ENCODE peak calls at places on chromosome 20, in nine cellular contexts. X is BJ, V is epithelial cell of esophagus, S is SK-N-SH, J is uterus, F is fibroblast of lung, N is neuronal stem cell, O is right lobe of liver, M is cardiac muscle cell. Q is an unnamed sample.

GRCh38 chr20:22027423-22027822 is 322.0 kb downstream of the PAX1 start:
- DNase-seq in F (no peak), S (no peak), J (no peak), O (no peak), M (no peak), V (no peak), X (no peak), N (no peak), Q (no peak)

GRCh38 chr20:51695574-51696303 is 72.5 kb downstream of the ATP9A start:
- DNase-seq in V (peak; percentile 66), X (peak; percentile 77), N (no peak), O (no peak), S (peak; percentile 81), M (no peak), F (peak; percentile 83), J (no peak), Q (peak; percentile 59)

GRCh38 chr20:51326241-51326819 is 216.2 kb downstream of the NFATC2 start:
- DNase-seq in F (peak; percentile 45), M (peak; percentile 87), S (peak; percentile 52), O (peak; percentile 70), J (peak; percentile 24), N (peak; percentile 57), X (no peak), V (peak; percentile 59), Q (no peak)

GRCh38 chr20:38875170-38875993 is 50.8 kb upstream of the FAM83D start:
- DNase-seq in M (no peak), J (peak; percentile 42), S (peak; percentile 74), V (no peak), X (no peak), F (no peak), O (no peak), N (no peak), Q (no peak)

GRCh38 chr20:1295276-1295930 is 29.3 kb downstream of the SNPH start:
- DNase-seq in O (no peak), S (no peak), J (no peak), V (no peak), M (no peak), X (no peak), F (no peak), N (no peak), Q (no peak)

GRCh38 chr20:3103369-3104032 is 19.0 kb upstream of the AVP start:
- DNase-seq in J (no peak), N (no peak), F (no peak), S (no peak), X (no peak), V (peak; percentile 57), O (no peak), M (no peak), Q (no peak)

GRCh38 chr20:2178328-2179232 is 77.0 kb downstream of the STK35 start:
- DNase-seq in O (no peak), X (no peak), F (peak; percentile 24), M (peak; percentile 3), V (no peak), J (peak; percentile 46), S (no peak), N (no peak), Q (no peak)

GRCh38 chr20:31972481-31973386 is 4.8 kb downstream of the XKR7 start:
- DNase-seq in J (no peak), S (no peak), M (peak; percentile 32), F (no peak), X (peak; percentile 37), O (no peak), N (no peak), V (no peak), Q (no peak)

GRCh38 chr20:8145246-8145639 is 13.2 kb downstream of the PLCB1 start:
- DNase-seq in F (no peak), X (no peak), N (no peak), J (no peak), S (no peak), O (no peak), V (no peak), M (no peak), Q (no peak)

GRCh38 chr20:20606046-20606445 is 106.4 kb downstream of the RALGAPA2 start:
- DNase-seq in F (no peak), V (no peak), S (no peak), O (no peak), X (no peak), N (no peak), M (no peak), J (no peak), Q (no peak)

GRCh38 chr20:35773154-35773751 is 1.4 kb downstream of the PHF20 start:
- DNase-seq in X (no peak), J (no peak), O (no peak), V (peak; percentile 27), N (no peak), M (no peak), F (peak; percentile 44), S (no peak), Q (no peak)

GRCh38 chr20:46220808-46221207 is 87.5 kb downstream of the CDH22 start:
- DNase-seq in V (no peak), F (no peak), X (no peak), M (peak; percentile 24), J (no peak), S (peak; percentile 89), O (no peak), N (peak; percentile 91), Q (no peak)

GRCh38 chr20:19427480-19427879 is 215.0 kb downstream of the SLC24A3 start:
- DNase-seq in X (no peak), M (peak; percentile 34), V (no peak), F (no peak), N (no peak), S (peak; percentile 50), O (no peak), J (no peak), Q (no peak)

GRCh38 chr20:58478141-58478805 is 36.9 kb downstream of the APCDD1L start:
- DNase-seq in M (no peak), F (peak; percentile 16), O (no peak), V (peak; percentile 54), J (no peak), N (no peak), X (no peak), S (no peak), Q (no peak)

DNA sequence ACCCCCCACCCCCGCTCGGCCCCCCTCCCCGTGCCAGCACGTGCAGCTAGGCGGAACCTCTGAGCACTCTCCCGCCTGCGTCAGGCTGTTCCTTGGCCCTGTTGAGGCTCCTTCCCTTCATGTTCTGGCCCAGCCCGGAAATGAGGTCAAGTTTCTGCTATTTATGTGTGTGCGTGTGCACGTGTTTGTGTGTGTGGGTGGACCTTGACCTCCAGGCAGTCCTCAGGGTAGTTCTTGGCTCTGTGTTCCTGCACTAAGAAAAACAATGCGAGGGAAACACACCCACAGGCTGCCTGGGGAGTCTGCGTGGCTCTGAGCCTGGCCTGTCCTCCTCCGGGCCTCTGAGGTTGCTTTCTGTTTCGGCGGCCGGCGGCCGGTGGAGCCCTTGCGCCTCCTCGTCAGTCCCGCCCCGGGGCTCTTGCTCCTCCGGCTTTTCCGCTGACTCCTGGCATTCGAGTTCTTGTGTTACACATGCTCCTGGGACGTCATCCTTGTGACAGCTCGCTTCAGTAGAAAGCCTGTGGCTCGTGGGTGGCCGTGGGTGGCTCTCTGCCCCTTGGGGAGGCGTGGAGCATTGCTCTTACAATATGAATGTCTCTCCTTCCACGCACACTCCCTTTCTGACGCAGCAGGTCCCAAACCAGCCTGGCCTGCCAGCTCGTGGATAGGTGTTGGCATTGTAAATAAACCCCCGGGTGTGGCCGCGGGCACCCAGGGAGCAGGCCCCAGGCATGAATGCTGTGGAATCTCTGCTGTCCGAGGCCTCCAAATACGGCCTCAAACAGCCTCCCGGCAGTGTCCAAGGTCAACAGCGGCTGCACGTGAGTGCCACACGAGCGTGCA is 10.0 kb downstream of the SLCO4A1 start:
- DNase-seq in O (peak; percentile 91), X (peak; percentile 98), S (peak; percentile 70), V (peak; percentile 93), N (no peak), M (peak; percentile 24), F (peak; percentile 90), J (peak; percentile 96), Q (peak; percentile 96)
- H3K4me3 ChIP-seq in O (peak overlapping the region; percentile 48), X (peak overlapping the region; percentile 26), S (peak overlapping the region; percentile 19), V (peak overlapping the region; percentile 11), N (no peak overlapping the region), M (no peak overlapping the region), F (peak overlapping the region; percentile 8), J (peak overlapping the region; percentile 34), Q (peak overlapping the region; percentile 52)

GRCh38 chr20:49700411-49701185 is 13.1 kb downstream of the B4GALT5 start:
- DNase-seq in V (peak; percentile 80), F (peak; percentile 85), J (no peak), N (no peak), M (no peak), O (no peak), S (no peak), X (no peak), Q (no peak)
- H3K4me3 ChIP-seq in V (no peak overlapping the region), F (no peak overlapping the region), J (no peak overlapping the region), N (no peak overlapping the region), M (no peak overlapping the region), O (no peak overlapping the region), S (peak overlapping the region; percentile 25), X (no peak overlapping the region), Q (no peak overlapping the region)

GRCh38 chr20:16488086-16488485 is 85.2 kb downstream of the KIF16B start:
- DNase-seq in V (no peak), M (no peak), F (no peak), J (no peak), N (no peak), O (no peak), X (no peak), S (no peak), Q (no peak)

GRCh38 chr20:16486532-16486931 is 86.7 kb downstream of the KIF16B start:
- DNase-seq in S (no peak), N (no peak), F (no peak), V (no peak), O (no peak), X (no peak), J (no peak), M (no peak), Q (no peak)

GRCh38 chr20:16481977-16482376 is 91.3 kb downstream of the KIF16B start:
- DNase-seq in M (no peak), J (no peak), O (no peak), X (no peak), N (no peak), S (no peak), F (no peak), V (no peak), Q (no peak)

GRCh38 chr20:16483024-16483423 is 90.2 kb downstream of the KIF16B start:
- DNase-seq in X (no peak), F (no peak), N (no peak), J (no peak), V (no peak), O (no peak), S (no peak), M (no peak), Q (no peak)

DNA sequence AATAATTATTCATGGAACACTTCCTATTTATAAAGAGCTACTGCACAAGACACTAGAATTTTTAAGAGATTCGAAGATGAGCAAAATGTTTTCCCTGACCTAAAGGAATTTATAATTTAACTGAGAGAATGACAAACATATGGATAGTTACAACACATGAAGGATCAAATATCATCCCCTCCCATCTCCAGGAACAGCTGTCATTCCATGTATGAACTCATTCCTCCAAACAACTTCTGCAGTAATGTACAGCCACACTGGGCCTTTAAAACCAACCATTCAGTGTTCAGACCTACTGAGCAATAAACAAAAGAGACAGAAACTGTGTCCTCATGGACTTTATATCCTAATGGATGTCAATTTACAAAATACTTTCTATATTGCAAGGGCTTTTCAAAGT is 87.8 kb downstream of the KIF16B start:
- DNase-seq in S (no peak), J (no peak), N (no peak), M (no peak), O (no peak), V (peak; percentile 12), X (no peak), F (no peak), Q (no peak)
- H3K4me3 ChIP-seq in S (no peak overlapping the region), J (no peak overlapping the region), N (no peak overlapping the region), M (no peak overlapping the region), O (no peak overlapping the region), V (no peak overlapping the region), X (no peak overlapping the region), F (no peak overlapping the region), Q (no peak overlapping the region)

GRCh38 chr20:57435105-57435497 is 43.9 kb downstream of the RBM38 start:
- DNase-seq in V (no peak), J (no peak), S (no peak), X (no peak), N (no peak), F (no peak), M (no peak), O (no peak), Q (no peak)
- H3K4me3 ChIP-seq in V (no peak overlapping the region), J (no peak overlapping the region), S (no peak overlapping the region), X (no peak overlapping the region), N (no peak overlapping the region), F (no peak overlapping the region), M (no peak overlapping the region), O (no peak overlapping the region), Q (no peak overlapping the region)

Q was measured in AG04450.